ENCODE peak calls at places on chromosomes 5 and 9, in five cellular contexts. D is NAMALWA, B is NCI-H1092, L is astrocyte of the spinal cord, I is neural crest cell. W is an unnamed sample.

GRCh38 chr9:124285903-124286291 is 28.1 kb downstream of the NEK6 start:
- DNase-seq in D (no peak), L (peak), I (no peak), B (no peak), W (peak)

GRCh38 chr5:6899215-6899614 is 186.0 kb downstream of the TENT4A start:
- DNase-seq in B (peak), D (no peak), I (no peak), L (no peak), W (no peak)

GRCh38 chr9:88236531-88237453 is 98.5 kb upstream of the SPATA31C2 start:
- DNase-seq in I (no peak), B (no peak), D (no peak), L (no peak), W (no peak)

GRCh38 chr5:9545959-9546851 is at the start of gene SEMA5A:
- DNase-seq in I (peak), L (peak), D (no peak), B (no peak), W (peak)

GRCh38 chr5:107204413-107204812 is 466.3 kb downstream of the EFNA5 start:
- DNase-seq in L (no peak), I (no peak), B (no peak), D (no peak), W (no peak)

GRCh38 chr5:161676109-161676508 is 9.4 kb upstream of the GABRA6 start:
- DNase-seq in B (no peak), D (peak), I (no peak), L (no peak), W (no peak)

GRCh38 chr9:88891015-88891414 is 100.3 kb upstream of the S1PR3 start:
- DNase-seq in L (no peak), I (no peak), B (no peak), D (no peak), W (no peak)

GRCh38 chr9:133581553-133582343 is 27.4 kb downstream of the FAM163B start:
- DNase-seq in I (no peak), D (peak), L (no peak), B (no peak), W (no peak)

GRCh38 chr5:115179959-115180709 is 10.4 kb upstream of the TRIM36 start:
- DNase-seq in B (peak), I (peak), D (no peak), L (peak), W (peak)

GRCh38 chr9:131727184-131727785 is 12.6 kb downstream of the RAPGEF1 start:
- DNase-seq in I (no peak), B (no peak), L (peak), D (no peak), W (no peak)

GRCh38 chr5:124605516-124605915 is 140.9 kb downstream of the ZNF608 start:
- DNase-seq in B (no peak), L (peak), I (no peak), D (no peak), W (no peak)

GRCh38 chr5:9392625-9393024 is 153.2 kb downstream of the SEMA5A start:
- DNase-seq in I (no peak), L (no peak), D (no peak), B (no peak), W (no peak)

GRCh38 chr5:78912085-78912771 is 72.9 kb downstream of the ARSB start:
- DNase-seq in B (peak), L (peak), I (no peak), D (no peak), W (no peak)